ENCODE peak calls at places on chromosomes 13 and 19, in eight cellular contexts. N is tibial nerve, T is A673, V is H9, P is cardiac muscle cell, F is colonic mucosa, Y is Panc1, L is suprapubic skin. C is an unnamed sample.

GRCh38 chr19:16207490-16208025 is 9.8 kb downstream of the AP1M1 start:
- DNase-seq in N (no peak), T (no peak), V (no peak), P (no peak), F (no peak), Y (no peak), L (no peak), C (no peak)

GRCh38 chr13:51729853-51730553 is 74.0 kb downstream of the DHRS12 start:
- DNase-seq in N (no peak), T (peak; percentile 67), V (no peak), P (peak; percentile 88), F (no peak), Y (no peak), L (peak; percentile 82), C (peak; percentile 81)

GRCh38 chr19:13043285-13043684 is 48.0 kb downstream of the NFIX start:
- DNase-seq in N (no peak), T (no peak), V (no peak), P (no peak), F (no peak), Y (no peak), L (no peak), C (no peak)

GRCh38 chr13:52405767-52406494 is at the start of gene THSD1:
- DNase-seq in N (peak; percentile 27), T (peak; percentile 22), V (peak; percentile 55), P (peak; percentile 52), F (peak; percentile 38), Y (no peak), L (peak; percentile 77), C (no peak)

GRCh38 chr19:43408043-43408442 is 6.6 kb upstream of the TEX101 start:
- DNase-seq in N (no peak), T (no peak), V (no peak), P (no peak), F (no peak), Y (no peak), L (no peak), C (no peak)

GRCh38 chr19:49497790-49498106 is 1.5 kb downstream of the RPS11 start:
- DNase-seq in N (no peak), T (no peak), V (no peak), P (no peak), F (no peak), Y (no peak), L (no peak), C (no peak)

GRCh38 chr19:29785360-29785759 is 26.4 kb upstream of the CCNE1 start:
- DNase-seq in N (no peak), T (no peak), V (no peak), P (no peak), F (no peak), Y (no peak), L (no peak), C (no peak)

GRCh38 chr19:3368848-3369336 is 2.5 kb downstream of the NFIC start:
- DNase-seq in N (no peak), T (no peak), V (no peak), P (peak; percentile 56), F (no peak), Y (no peak), L (no peak), C (peak; percentile 72)

GRCh38 chr13:51437550-51438127 is 15.2 kb downstream of the INTS6 start:
- DNase-seq in N (no peak), T (no peak), V (no peak), P (no peak), F (no peak), Y (no peak), L (no peak), C (no peak)

GRCh38 chr13:73258396-73258795 is 199.6 kb downstream of the KLF5 start:
- DNase-seq in N (no peak), T (no peak), V (no peak), P (peak; percentile 55), F (no peak), Y (no peak), L (no peak), C (no peak)

GRCh38 chr13:23945612-23946011 is 48.3 kb upstream of the C1QTNF9B start:
- DNase-seq in N (no peak), T (no peak), V (no peak), P (no peak), F (no peak), Y (no peak), L (no peak), C (no peak)

GRCh38 chr19:5005096-5005495 is 36.2 kb downstream of the KDM4B start:
- DNase-seq in N (no peak), T (no peak), V (no peak), P (no peak), F (no peak), Y (no peak), L (no peak), C (no peak)

GRCh38 chr19:5003781-5004180 is 34.9 kb downstream of the KDM4B start:
- DNase-seq in N (no peak), T (no peak), V (no peak), P (no peak), F (no peak), Y (no peak), L (no peak), C (no peak)

GRCh38 chr19:5000120-5000611 is 31.3 kb downstream of the KDM4B start:
- DNase-seq in N (no peak), T (no peak), V (no peak), P (no peak), F (no peak), Y (no peak), L (no peak), C (no peak)

GRCh38 chr19:5001547-5002131 is 32.7 kb downstream of the KDM4B start:
- DNase-seq in N (no peak), T (peak; percentile 71), V (peak; percentile 61), P (peak; percentile 72), F (no peak), Y (peak; percentile 8), L (no peak), C (peak; percentile 45)

DNA sequence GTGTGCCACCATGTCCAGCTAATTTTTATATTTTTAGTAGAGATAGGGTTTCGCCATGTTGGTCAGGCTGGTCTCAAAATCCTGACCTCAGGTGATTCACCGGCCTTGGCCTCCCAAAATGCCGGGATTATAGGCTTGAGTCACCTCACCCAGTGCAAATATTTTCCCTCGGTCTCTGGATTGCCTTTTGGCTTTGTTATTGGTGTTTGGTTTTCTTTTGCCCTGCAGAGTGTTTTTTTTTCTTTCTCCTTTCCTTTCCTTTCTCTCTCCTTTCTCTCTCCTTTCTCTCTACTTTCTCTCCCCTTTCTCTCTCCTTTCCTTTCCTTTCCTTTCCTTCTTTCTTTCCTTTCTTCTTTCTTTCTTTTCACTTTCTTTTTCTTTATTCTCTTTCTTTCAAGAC is 33.2 kb downstream of the KDM4B start:
- DNase-seq in N (no peak), T (no peak), V (no peak), P (peak; percentile 27), F (no peak), Y (peak; percentile 8), L (no peak), C (no peak)
- TF ChIP-seq CTCF in N (no peak), T (no peak), V (no peak), P (no peak), F (no peak), Y (no peak), L (no peak), C (no peak)

GRCh38 chr19:19407640-19407933 is 2.1 kb downstream of the GATAD2A start:
- DNase-seq in N (no peak), T (no peak), V (no peak), P (no peak), F (no peak), Y (no peak), L (no peak), C (no peak)
- H3K4me1 ChIP-seq in N (no peaks in the 10 kb centered on the region), T (peaks cover 34% of the 10 kb centered on the region), V (peaks cover 10% of the 10 kb centered on the region), P (peaks cover 34% of the 10 kb centered on the region), F (peaks cover 5% of the 10 kb centered on the region), Y (peaks cover 32% of the 10 kb centered on the region), L (peaks cover 80% of the 10 kb centered on the region), C (peaks cover 29% of the 10 kb centered on the region)

GRCh38 chr13:59722580-59722900 is 441.2 kb downstream of the DIAPH3 start:
- DNase-seq in N (no peak), T (no peak), V (no peak), P (no peak), F (no peak), Y (no peak), L (no peak), C (no peak)
- H3K27ac ChIP-seq in N (no peak overlapping the region), T (no peak overlapping the region), V (no peak overlapping the region), P (no peak overlapping the region), F (no peak overlapping the region), Y (no peak overlapping the region), L (no peak overlapping the region), C (no peak overlapping the region)

GRCh38 chr19:1945899-1946298 is 4.9 kb downstream of the CSNK1G2 start:
- DNase-seq in N (peak; percentile 21), T (peak; percentile 60), V (peak; percentile 90), P (peak; percentile 29), F (peak; percentile 58), Y (no peak), L (no peak), C (no peak)
- TF ChIP-seq CTCF in N (peak; percentile 38), T (peak; percentile 73), V (peak; percentile 86), P (peak; percentile 55), F (peak; percentile 60), Y (peak; percentile 78), L (peak; percentile 48), C (peak; percentile 67)

GRCh38 chr13:79485014-79485441 is 4.1 kb downstream of the NDFIP2 start:
- DNase-seq in N (no peak), T (no peak), V (no peak), P (peak; percentile 75), F (peak; percentile 61), Y (no peak), L (no peak), C (peak; percentile 96)
- H3K4me1 ChIP-seq in N (no peaks in the 10 kb centered on the region), T (no peaks in the 10 kb centered on the region), V (no peaks in the 10 kb centered on the region), P (peaks cover 10% of the 10 kb centered on the region), F (no peaks in the 10 kb centered on the region), Y (peaks cover 11% of the 10 kb centered on the region), L (peaks cover 63% of the 10 kb centered on the region), C (peaks cover 50% of the 10 kb centered on the region)

DNA sequence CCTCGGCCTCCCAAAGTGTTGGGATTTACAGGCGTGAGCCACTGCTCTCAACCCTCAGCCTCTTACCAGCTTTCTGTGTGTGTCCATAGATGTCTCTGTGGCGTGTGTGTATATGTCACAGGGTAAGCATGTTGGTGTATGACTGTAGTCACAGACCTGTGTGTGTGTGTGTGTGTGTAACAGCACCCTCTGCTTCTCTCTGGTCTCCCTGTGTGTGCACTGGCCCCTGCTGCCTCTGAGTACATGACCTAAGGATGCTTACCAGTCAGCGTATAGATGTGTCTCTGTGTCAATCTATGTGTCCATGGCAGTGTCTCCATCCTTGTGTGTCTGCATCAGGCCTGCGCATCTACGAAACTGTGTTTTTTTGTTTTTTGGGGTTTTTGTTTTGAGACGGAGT is 5.6 kb downstream of the AXL start:
- DNase-seq in N (no peak), T (no peak), V (no peak), P (no peak), F (no peak), Y (no peak), L (no peak), C (no peak)
- H3K27ac ChIP-seq in N (peak overlapping the region; percentile 98), T (no peak overlapping the region), V (no peak overlapping the region), P (peak overlapping the region; percentile 39), F (peak overlapping the region; percentile 71), Y (peak overlapping the region; percentile 84), L (peak overlapping the region; percentile 83), C (peak overlapping the region; percentile 81)